ENCODE peak calls at places on chromosomes 11 and 22, in eight cellular contexts. A, X, O, J, G, W, D and K are unnamed samples.

GRCh38 chr22:39254789-39255298 is 10.1 kb upstream of the PDGFB start:
- DNase-seq in A (peak), G (peak), J (peak), D (no peak), W (peak), O (peak), X (no peak), K (no peak)

GRCh38 chr11:87180743-87181142 is 143.0 kb downstream of the TMEM135 start:
- DNase-seq in W (no peak), A (no peak), O (peak), J (no peak), X (no peak), D (no peak), G (no peak), K (no peak)

GRCh38 chr11:12159351-12160099 is 49.1 kb downstream of the MICAL2 start:
- DNase-seq in X (no peak), G (no peak), D (no peak), A (no peak), O (peak), W (no peak), J (no peak), K (peak)

GRCh38 chr11:117232911-117233409 is 489 bp downstream of the RNF214 start:
- DNase-seq in X (no peak), A (peak), G (peak), J (no peak), O (no peak), D (no peak), W (peak), K (no peak)

GRCh38 chr22:50169774-50170341 is 673 bp upstream of the PANX2 start:
- DNase-seq in X (no peak), W (no peak), G (no peak), O (no peak), D (no peak), A (peak), J (peak), K (no peak)

GRCh38 chr22:48370508-48371325 is 1457.0 kb downstream of the BRD1 start:
- DNase-seq in W (no peak), X (no peak), O (no peak), J (no peak), A (no peak), G (no peak), D (no peak), K (no peak)

GRCh38 chr11:1503708-1504104 is 17.1 kb upstream of the MOB2 start:
- DNase-seq in J (no peak), O (no peak), A (peak), G (peak), W (no peak), X (no peak), D (no peak), K (no peak)

GRCh38 chr11:72238040-72238450 is 5.9 kb downstream of the PHOX2A start:
- DNase-seq in W (peak), D (peak), A (peak), G (no peak), O (peak), J (peak), X (peak), K (peak)

GRCh38 chr11:24687748-24688147 is 190.9 kb downstream of the LUZP2 start:
- DNase-seq in J (no peak), X (no peak), O (no peak), A (no peak), D (no peak), W (no peak), G (no peak), K (no peak)

GRCh38 chr11:26649884-26650283 is 72.0 kb downstream of the SLC5A12 start:
- DNase-seq in A (no peak), X (peak), G (peak), J (peak), W (peak), D (peak), O (peak), K (peak)

GRCh38 chr11:10770626-10771254 is 19.7 kb downstream of the CTR9 start:
- DNase-seq in J (peak), G (no peak), D (peak), X (peak), W (no peak), O (peak), A (peak), K (peak)